ENCODE peak calls at places on chromosomes 1 and 21, in ten cellular contexts. N is HEK293T, X is brain microvascular endothelial cell, G is Kasumi-1, E is pulmonary artery endothelial cell, V is HT-29, K is EL, Z is SK-N-DZ, R is dermis blood vessel endothelial cell, Q is nephron progenitor cell. S is an unnamed sample.
A peak's percentile ranks its signal among the peaks of the same experiment; 100 is the strongest.

GRCh38 chr1:182157187-182157586 is 95.7 kb upstream of the ZNF648 start:
- DNase-seq in Z (no peak), G (no peak), X (no peak), Q (no peak), R (no peak), K (no peak), E (no peak), V (no peak), N (no peak), S (no peak)

GRCh38 chr1:228417471-228418203 is 976 bp upstream of the TRIM17 start:
- DNase-seq in Z (no peak), K (peak; percentile 39), Q (no peak), N (no peak), G (no peak), X (no peak), V (peak; percentile 12), R (no peak), E (no peak), S (no peak)

GRCh38 chr1:1603671-1604373 is 3.9 kb upstream of the FNDC10 start:
- DNase-seq in K (no peak), N (no peak), V (no peak), E (no peak), R (no peak), X (no peak), Q (no peak), G (no peak), Z (no peak), S (no peak)

GRCh38 chr1:11730429-11730861 is 5.5 kb upstream of the AGTRAP start:
- DNase-seq in E (no peak), V (peak; percentile 47), Z (no peak), R (peak; percentile 63), X (no peak), Q (no peak), K (peak; percentile 54), G (peak; percentile 98), N (no peak), S (no peak)

GRCh38 chr1:37989381-37989930 is 366 bp downstream of the SF3A3 start:
- DNase-seq in V (peak; percentile 49), Z (no peak), E (no peak), K (peak; percentile 52), X (no peak), G (no peak), N (no peak), R (peak; percentile 54), Q (peak; percentile 51), S (no peak)

GRCh38 chr1:111286912-111287311 is 3.7 kb upstream of the CHIA start:
- DNase-seq in V (peak; percentile 12), K (no peak), R (no peak), X (no peak), E (no peak), Z (no peak), N (no peak), Q (no peak), G (no peak), S (no peak)

GRCh38 chr1:40782371-40782956 is 1.1 kb upstream of the KCNQ4 start:
- DNase-seq in N (peak; percentile 22), X (no peak), K (peak; percentile 31), G (no peak), Z (no peak), E (no peak), Q (peak; percentile 69), V (peak; percentile 15), R (peak; percentile 10), S (no peak)

GRCh38 chr1:21574464-21575151 is 65.4 kb downstream of the ALPL start:
- DNase-seq in K (no peak), E (no peak), V (no peak), Z (peak; percentile 19), G (no peak), R (no peak), N (no peak), X (peak; percentile 51), Q (peak; percentile 54), S (no peak)

GRCh38 chr1:27934818-27935549 is at the start of gene SMPDL3B:
- DNase-seq in V (peak; percentile 84), K (peak; percentile 45), N (peak; percentile 81), G (peak; percentile 56), R (peak; percentile 54), Q (peak; percentile 46), E (no peak), Z (peak; percentile 40), X (no peak), S (no peak)

GRCh38 chr21:38914531-38915385 is 109.0 kb downstream of the ETS2 start:
- DNase-seq in R (no peak), N (no peak), X (no peak), E (no peak), G (no peak), Z (no peak), Q (peak; percentile 33), K (no peak), V (peak; percentile 45), S (no peak)

GRCh38 chr1:110617116-110617515 is 11.0 kb upstream of the KCNA2 start:
- DNase-seq in E (no peak), K (no peak), V (no peak), Z (no peak), G (no peak), N (no peak), R (no peak), X (no peak), Q (no peak), S (no peak)

GRCh38 chr1:163747261-163747660 is 425.5 kb downstream of the NUF2 start:
- DNase-seq in E (no peak), Z (no peak), G (no peak), R (no peak), X (no peak), N (no peak), K (peak; percentile 6), V (no peak), Q (no peak), S (no peak)

GRCh38 chr21:14833221-14833620 is 231.6 kb downstream of the NRIP1 start:
- DNase-seq in Q (no peak), R (no peak), X (no peak), Z (no peak), G (no peak), E (no peak), V (no peak), K (no peak), N (no peak), S (no peak)

GRCh38 chr1:200438911-200439310 is 29.1 kb upstream of the ZNF281 start:
- DNase-seq in V (no peak), Q (no peak), K (peak; percentile 48), X (no peak), R (no peak), G (no peak), N (no peak), Z (no peak), E (no peak), S (no peak)

GRCh38 chr1:23548704-23549143 is 10.6 kb downstream of the ID3 start:
- DNase-seq in K (peak; percentile 29), Z (no peak), G (no peak), E (no peak), N (no peak), V (no peak), Q (peak; percentile 56), R (no peak), X (no peak), S (no peak)

GRCh38 chr1:160428655-160429054 is 28.3 kb downstream of the VANGL2 start:
- DNase-seq in R (peak; percentile 61), Q (peak; percentile 37), G (peak; percentile 62), E (no peak), Z (no peak), K (peak; percentile 57), X (peak; percentile 48), V (peak; percentile 80), N (peak; percentile 66), S (no peak)

GRCh38 chr1:175906370-175906769 is 163.0 kb upstream of the TNR start:
- DNase-seq in Z (no peak), E (no peak), N (no peak), V (no peak), X (no peak), Q (no peak), R (no peak), G (no peak), K (no peak), S (no peak)

GRCh38 chr1:164772635-164773034 is 213.7 kb downstream of the PBX1 start:
- DNase-seq in G (no peak), R (no peak), X (peak; percentile 99), E (no peak), N (peak; percentile 68), V (peak; percentile 65), Z (peak; percentile 87), K (peak; percentile 97), Q (no peak), S (no peak)

GRCh38 chr1:112440574-112440973 is 44.6 kb downstream of the CTTNBP2NL start:
- DNase-seq in G (no peak), K (no peak), N (no peak), V (no peak), Z (no peak), R (peak; percentile 37), X (no peak), E (no peak), Q (no peak), S (no peak)

GRCh38 chr1:51642739-51643142 is 25.8 kb downstream of the OSBPL9 start:
- DNase-seq in V (no peak), Z (no peak), X (peak; percentile 89), R (peak; percentile 37), N (no peak), K (peak; percentile 94), Q (no peak), E (no peak), G (no peak), S (no peak)

GRCh38 chr1:16606106-16606505 is 7.3 kb downstream of the NBPF1 start:
- DNase-seq in R (no peak), V (no peak), N (no peak), K (no peak), X (no peak), Q (no peak), E (no peak), Z (no peak), G (no peak), S (no peak)

GRCh38 chr21:26719750-26720149 is 125.5 kb downstream of the ADAMTS1 start:
- DNase-seq in K (no peak), X (no peak), R (no peak), Z (peak; percentile 22), N (no peak), G (no peak), Q (no peak), V (no peak), E (no peak), S (no peak)

GRCh38 chr1:77395051-77395450 is 113.2 kb downstream of the AK5 start:
- DNase-seq in K (no peak), E (no peak), G (no peak), Z (no peak), N (no peak), V (no peak), X (no peak), Q (no peak), R (no peak), S (no peak)

GRCh38 chr1:40379785-40380452 is 6.4 kb downstream of the SMAP2 start:
- DNase-seq in E (no peak), Q (no peak), X (no peak), G (no peak), R (peak; percentile 37), N (no peak), K (peak; percentile 60), Z (no peak), V (no peak), S (no peak)

GRCh38 chr21:39083377-39084008 is 99.8 kb downstream of the PSMG1 start:
- DNase-seq in X (no peak), R (no peak), G (no peak), Z (no peak), E (no peak), Q (no peak), V (peak; percentile 48), K (no peak), N (no peak), S (no peak)

GRCh38 chr1:41917835-41918449 is 780 bp downstream of the HIVEP3 start:
- DNase-seq in V (no peak), G (no peak), X (no peak), N (peak; percentile 52), Z (peak; percentile 25), Q (peak; percentile 80), R (peak; percentile 66), K (peak; percentile 50), E (no peak), S (no peak)

GRCh38 chr1:44707959-44708831 is 22.8 kb downstream of the RNU5D-1 start:
- DNase-seq in R (peak; percentile 75), Z (no peak), E (no peak), X (peak; percentile 63), K (peak; percentile 58), Q (no peak), G (peak; percentile 91), V (peak; percentile 74), N (peak; percentile 69), S (peak; percentile 24)

GRCh38 chr1:28296401-28297220 is 32.2 kb upstream of the MED18 start:
- DNase-seq in X (no peak), N (peak; percentile 79), R (no peak), K (peak; percentile 38), E (no peak), Z (peak; percentile 53), G (no peak), V (peak; percentile 54), Q (peak; percentile 79), S (no peak)